ENCODE peak calls at places on chromosomes 16 and 17, in nine cellular contexts. O is prostate gland; C is esophagus squamous epithelium; H is OCI-LY7; D is CD8-positive, alpha-beta T cell; Z is ovary; F is transverse colon; P is tibial nerve; I is neural progenitor cell. E is an unnamed sample. For H3K4me1, the result is how much of the 10 kb centered on the place peaks cover.

GRCh38 chr17:17682293-17682736 is 1.1 kb downstream of the RAI1 start:
- DNase-seq in H (peak), P (no peak), I (peak), O (peak), F (peak), D (peak), Z (peak), C (no peak), E (no peak)

GRCh38 chr16:49786926-49787557 is 68.9 kb downstream of the ZNF423 start:
- DNase-seq in H (no peak), P (no peak), I (no peak), C (no peak), Z (no peak), O (no peak), F (no peak), D (no peak), E (no peak)

GRCh38 chr16:25151996-25152395 is 40.5 kb downstream of the LCMT1 start:
- DNase-seq in D (no peak), Z (no peak), C (no peak), F (no peak), P (no peak), O (no peak), I (no peak), H (no peak), E (no peak)

GRCh38 chr17:1180958-1181768 is 1.4 kb upstream of the ABR start:
- DNase-seq in H (peak), D (no peak), I (peak), Z (no peak), P (no peak), O (no peak), F (no peak), C (no peak), E (no peak)

GRCh38 chr16:88472637-88473205 is 19.6 kb downstream of the ZFPM1 start:
- DNase-seq in O (no peak), D (no peak), P (no peak), F (no peak), I (no peak), C (no peak), Z (no peak), H (no peak), E (no peak)

GRCh38 chr16:27935076-27935475 is 128.4 kb downstream of the GSG1L start:
- DNase-seq in C (no peak), O (no peak), H (no peak), F (no peak), P (no peak), Z (no peak), I (no peak), D (no peak), E (no peak)

GRCh38 chr16:28207425-28207824 is 4.3 kb downstream of the XPO6 start:
- DNase-seq in P (no peak), Z (no peak), O (no peak), F (no peak), H (no peak), C (no peak), I (no peak), D (no peak), E (no peak)

GRCh38 chr17:12421646-12422306 is 243.9 kb upstream of the MYOCD start:
- DNase-seq in O (no peak), H (no peak), F (no peak), I (peak), Z (peak), D (no peak), P (no peak), C (no peak), E (no peak)

GRCh38 chr17:55295411-55296170 is 30.8 kb downstream of the HLF start:
- DNase-seq in O (peak), I (peak), F (peak), H (peak), C (no peak), D (peak), P (peak), Z (peak), E (peak)

GRCh38 chr16:88352261-88353200 is 30.2 kb upstream of the ZNF469 start:
- DNase-seq in F (no peak), Z (peak), H (no peak), P (no peak), D (no peak), C (no peak), I (no peak), O (no peak), E (no peak)

GRCh38 chr17:43578699-43579569 is 32.8 kb upstream of the ETV4 start:
- DNase-seq in F (no peak), C (no peak), H (peak), P (no peak), O (no peak), D (peak), Z (no peak), I (peak), E (no peak)

GRCh38 chr17:49556183-49556943 is 19.3 kb upstream of the NXPH3 start:
- DNase-seq in H (peak), O (peak), Z (peak), I (peak), F (peak), D (peak), P (peak), C (no peak), E (peak)

GRCh38 chr16:80526418-80527061 is 14.3 kb upstream of the DYNLRB2 start:
- DNase-seq in H (peak), I (peak), D (peak), P (peak), F (peak), Z (peak), O (peak), C (no peak), E (peak)

GRCh38 chr17:81437221-81437651 is 42.0 kb downstream of the BAHCC1 start:
- DNase-seq in F (no peak), P (no peak), C (no peak), O (no peak), H (no peak), D (no peak), I (no peak), Z (no peak), E (no peak)

GRCh38 chr16:67546091-67546501 is 16.2 kb upstream of the CTCF start:
- DNase-seq in C (no peak), I (no peak), F (no peak), O (no peak), D (no peak), P (no peak), Z (no peak), H (no peak), E (no peak)

GRCh38 chr16:48194828-48195566 is 39.2 kb upstream of the ABCC12 start:
- DNase-seq in F (no peak), C (no peak), H (no peak), I (no peak), P (no peak), O (peak), D (no peak), Z (no peak), E (no peak)

GRCh38 chr16:17026600-17027242 is 444.0 kb downstream of the XYLT1 start:
- DNase-seq in F (peak), P (no peak), O (no peak), D (peak), H (no peak), C (no peak), Z (no peak), I (no peak), E (no peak)

GRCh38 chr17:44222112-44222869 is 2.8 kb upstream of the UBTF start:
- DNase-seq in O (peak), I (peak), H (peak), F (peak), C (no peak), P (peak), D (peak), Z (peak), E (peak)

GRCh38 chr17:78716814-78717393 is 65.2 kb downstream of the CYTH1 start:
- DNase-seq in O (peak), D (peak), C (no peak), Z (peak), H (peak), I (peak), F (peak), P (peak), E (peak)

GRCh38 chr16:84482951-84483881 is 21.2 kb downstream of the MEAK7 start:
- DNase-seq in I (no peak), O (no peak), H (no peak), C (no peak), F (no peak), Z (no peak), P (no peak), D (no peak), E (no peak)

GRCh38 chr17:41547378-41547841 is 19.3 kb upstream of the KRT19 start:
- DNase-seq in I (peak), H (no peak), O (no peak), P (no peak), F (no peak), D (no peak), C (no peak), Z (peak), E (no peak)

GRCh38 chr16:10988164-10988803 is 43.9 kb downstream of the CLEC16A start:
- DNase-seq in Z (no peak), P (no peak), I (peak), H (peak), D (no peak), F (no peak), O (no peak), C (no peak), E (no peak)

GRCh38 chr17:31373150-31374082 is 18.1 kb upstream of the RAB11FIP4 start:
- DNase-seq in Z (no peak), F (no peak), P (peak), D (no peak), C (no peak), H (peak), O (peak), I (peak), E (no peak)

GRCh38 chr17:16923097-16923903 is 48.6 kb downstream of the TNFRSF13B start:
- DNase-seq in D (no peak), Z (no peak), I (no peak), H (no peak), P (no peak), C (no peak), O (no peak), F (peak), E (peak)

GRCh38 chr17:40450175-40450574 is 6.9 kb downstream of the IGFBP4 start:
- DNase-seq in I (peak), P (peak), Z (no peak), F (peak), C (no peak), H (peak), O (no peak), D (no peak), E (no peak)

GRCh38 chr17:75270218-75270965 is 639 bp downstream of the MIF4GD start:
- DNase-seq in O (peak), Z (peak), H (peak), D (peak), F (peak), I (peak), C (no peak), P (peak), E (peak)

GRCh38 chr16:64416232-64417010 is 705.4 kb downstream of the CDH11 start:
- DNase-seq in C (no peak), O (no peak), P (no peak), D (no peak), F (no peak), Z (no peak), H (peak), I (no peak), E (no peak)

GRCh38 chr16:84052071-84052622 is 9.6 kb upstream of the SLC38A8 start:
- DNase-seq in P (no peak), O (no peak), I (no peak), D (no peak), H (no peak), Z (no peak), C (no peak), F (no peak), E (peak)

GRCh38 chr16:53822936-53823529 is 119.1 kb downstream of the FTO start:
- DNase-seq in Z (no peak), I (no peak), H (peak), D (peak), C (no peak), P (no peak), O (no peak), F (no peak), E (no peak)

GRCh38 chr17:40019140-40019991 is 4.1 kb downstream of the CSF3 start:
- DNase-seq in H (no peak), C (no peak), P (no peak), Z (no peak), D (no peak), O (no peak), F (no peak), I (no peak), E (peak)

GRCh38 chr17:35947156-35947585 is 3.7 kb upstream of the LYZL6 start:
- DNase-seq in F (peak), O (no peak), Z (no peak), H (peak), I (peak), C (peak), D (peak), P (peak), E (no peak)

GRCh38 chr17:57362797-57363556 is 106.7 kb downstream of the MSI2 start:
- DNase-seq in Z (no peak), F (no peak), P (no peak), O (no peak), D (no peak), H (no peak), C (no peak), I (no peak), E (no peak)
- H3K4me1 ChIP-seq in Z (under half), F (under half), P (under half), O (under half), D (under half), H (half or more), C (under half), I (half or more), E (half or more)

GRCh38 chr17:68019336-68019674 is 16.2 kb upstream of the KPNA2 start:
- DNase-seq in I (no peak), D (no peak), P (no peak), Z (no peak), H (no peak), F (no peak), O (no peak), C (no peak), E (no peak)
- H3K27ac ChIP-seq in I (no peak), D (no peak), P (no peak), Z (no peak), H (no peak), F (peak), O (no peak), C (peak), E (peak)

GRCh38 chr17:57186231-57187019 is 69.9 kb upstream of the MSI2 start:
- DNase-seq in H (no peak), C (no peak), F (no peak), Z (peak), O (no peak), P (no peak), D (no peak), I (no peak), E (no peak)
- TF ChIP-seq CTCF in H (no peak), C (no peak), F (no peak), Z (no peak), O (no peak), P (no peak), D (no peak), I (no peak), E (no peak)

DNA sequence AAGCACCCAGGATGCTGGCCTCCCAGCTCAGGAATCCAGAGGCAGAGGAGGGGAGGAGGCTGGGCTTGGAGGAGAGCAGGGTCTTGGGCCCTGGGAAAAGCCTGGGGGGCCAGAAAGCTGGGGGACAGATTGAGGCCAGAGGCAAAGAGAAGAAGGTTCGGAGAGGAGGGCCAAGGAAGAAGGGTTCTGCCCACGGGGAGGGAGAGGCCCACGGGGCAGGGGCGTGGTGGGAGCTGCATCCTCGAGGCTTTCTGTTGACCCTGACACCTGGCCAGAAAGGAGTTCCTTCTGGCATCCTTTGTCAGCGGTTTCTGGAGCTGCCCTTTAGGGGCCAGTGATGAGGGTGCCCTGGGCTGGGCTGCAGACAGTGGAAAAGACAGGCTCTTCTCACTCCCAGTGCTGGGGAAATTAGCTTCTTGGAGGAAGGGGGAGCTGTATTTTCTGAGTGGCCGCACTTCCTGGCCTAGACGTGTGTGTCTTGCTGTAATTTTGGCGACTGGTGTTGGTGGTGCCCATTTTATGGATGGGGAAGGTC is 308.7 kb downstream of the SEC14L1 start:
- DNase-seq in F (no peak), P (no peak), I (no peak), O (no peak), H (peak), Z (no peak), C (no peak), D (no peak), E (no peak)
- H3K4me1 ChIP-seq in F (half or more), P (half or more), I (under half), O (half or more), H (half or more), Z (under half), C (half or more), D (half or more), E (half or more)

GRCh38 chr16:30398660-30399434 is 3.6 kb downstream of the ZNF48 start:
- DNase-seq in F (no peak), P (no peak), D (no peak), H (no peak), C (no peak), O (no peak), I (peak), Z (no peak), E (no peak)

GRCh38 chr16:30397776-30398659 is 2.8 kb downstream of the ZNF48 start:
- DNase-seq in I (no peak), Z (no peak), D (no peak), H (no peak), C (no peak), F (no peak), P (no peak), O (no peak), E (peak)

GRCh38 chr16:30401768-30402425 is 5.5 kb upstream of the ZNF771 start:
- DNase-seq in I (no peak), P (no peak), C (no peak), O (no peak), F (no peak), D (no peak), Z (no peak), H (no peak), E (no peak)

GRCh38 chr16:30397056-30397455 is 1.8 kb downstream of the ZNF48 start:
- DNase-seq in O (no peak), C (no peak), Z (no peak), F (no peak), P (no peak), H (no peak), I (no peak), D (no peak), E (no peak)

DNA sequence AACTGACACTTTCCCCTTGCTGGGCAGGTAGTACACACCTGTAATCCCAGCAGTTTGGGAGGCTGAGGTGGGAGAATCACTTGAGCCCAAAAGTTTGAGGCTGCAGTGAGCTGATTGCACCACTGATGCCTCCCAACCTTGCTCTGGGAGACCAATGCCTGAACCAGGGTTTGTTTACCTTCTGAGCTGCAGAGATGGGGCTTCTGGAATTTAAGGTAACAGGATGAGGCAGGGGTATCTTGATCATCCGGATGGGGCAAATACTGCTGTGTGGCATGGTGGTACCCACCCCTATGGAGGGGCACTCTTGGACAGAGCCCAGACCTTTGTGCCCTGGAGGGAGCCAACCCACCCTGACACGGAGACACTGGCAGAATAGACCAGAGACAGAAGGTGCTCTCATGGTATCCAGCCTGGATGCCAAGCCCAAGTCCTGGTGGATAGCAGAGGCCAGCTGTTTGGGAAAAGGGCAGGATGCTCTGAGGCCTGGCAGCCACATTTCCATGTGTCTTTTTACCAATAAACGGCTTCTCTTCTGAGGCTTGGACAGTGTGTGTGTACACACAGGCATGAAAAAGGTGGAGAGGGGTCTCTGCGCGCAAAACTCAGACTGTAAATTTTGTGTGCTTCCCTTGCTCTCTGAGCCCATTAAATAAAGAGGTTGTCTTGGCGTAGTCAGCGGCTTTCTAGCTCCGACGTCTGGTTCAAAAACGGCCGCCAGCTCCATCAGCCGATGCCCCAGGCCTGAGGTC is 4.4 kb downstream of the ZNF48 start:
- DNase-seq in C (no peak), D (no peak), I (no peak), F (no peak), O (no peak), Z (no peak), P (no peak), H (no peak), E (no peak)
- H3K27ac ChIP-seq in C (peak), D (peak), I (peak), F (peak), O (peak), Z (peak), P (peak), H (no peak), E (peak)